ENCODE peak calls at places on chromosomes 1 and 21, in five cellular contexts. One of them, this sample, is unnamed.

GRCh38 chr21:45990741-45991605 is 9.4 kb downstream of the COL6A1 start:
- DNase-seq in CD8-positive, alpha-beta T cell: peak
- DNase-seq in body of pancreas: no peak
- DNase-seq in fibroblast of pulmonary artery: no peak
- DNase-seq in pancreas: peak
- DNase-seq in this sample: no peak

GRCh38 chr1:26787706-26788514 is at the start of gene PIGV:
- DNase-seq in fibroblast of pulmonary artery: peak
- DNase-seq in pancreas: peak
- DNase-seq in CD8-positive, alpha-beta T cell: peak
- DNase-seq in body of pancreas: peak
- DNase-seq in this sample: no peak

GRCh38 chr1:4108741-4109625 is 208.9 kb upstream of the C1orf174 start:
- DNase-seq in fibroblast of pulmonary artery: no peak
- DNase-seq in body of pancreas: no peak
- DNase-seq in pancreas: no peak
- DNase-seq in CD8-positive, alpha-beta T cell: no peak
- DNase-seq in this sample: no peak

GRCh38 chr1:78691995-78692747 is 42.5 kb downstream of the IFI44 start:
- DNase-seq in fibroblast of pulmonary artery: no peak
- DNase-seq in body of pancreas: no peak
- DNase-seq in pancreas: no peak
- DNase-seq in CD8-positive, alpha-beta T cell: no peak
- DNase-seq in this sample: no peak

GRCh38 chr1:176559474-176560390 is 96.8 kb downstream of the PAPPA2 start:
- DNase-seq in fibroblast of pulmonary artery: peak
- DNase-seq in CD8-positive, alpha-beta T cell: no peak
- DNase-seq in body of pancreas: peak
- DNase-seq in pancreas: peak
- DNase-seq in this sample: peak

GRCh38 chr1:46529031-46529630 is 22.3 kb downstream of the KNCN start:
- DNase-seq in body of pancreas: no peak
- DNase-seq in fibroblast of pulmonary artery: no peak
- DNase-seq in CD8-positive, alpha-beta T cell: no peak
- DNase-seq in pancreas: no peak
- DNase-seq in this sample: no peak

GRCh38 chr1:7589774-7590425 is 181.2 kb upstream of the VAMP3 start:
- DNase-seq in fibroblast of pulmonary artery: no peak
- DNase-seq in CD8-positive, alpha-beta T cell: no peak
- DNase-seq in body of pancreas: no peak
- DNase-seq in pancreas: no peak
- DNase-seq in this sample: no peak

GRCh38 chr1:183872406-183872805 is 67.5 kb downstream of the RGL1 start:
- DNase-seq in CD8-positive, alpha-beta T cell: no peak
- DNase-seq in body of pancreas: no peak
- DNase-seq in fibroblast of pulmonary artery: peak
- DNase-seq in pancreas: no peak
- DNase-seq in this sample: no peak

GRCh38 chr1:84583648-84584047 is 9.4 kb upstream of the CTBS start:
- DNase-seq in pancreas: no peak
- DNase-seq in body of pancreas: no peak
- DNase-seq in CD8-positive, alpha-beta T cell: no peak
- DNase-seq in fibroblast of pulmonary artery: peak
- DNase-seq in this sample: no peak

DNA sequence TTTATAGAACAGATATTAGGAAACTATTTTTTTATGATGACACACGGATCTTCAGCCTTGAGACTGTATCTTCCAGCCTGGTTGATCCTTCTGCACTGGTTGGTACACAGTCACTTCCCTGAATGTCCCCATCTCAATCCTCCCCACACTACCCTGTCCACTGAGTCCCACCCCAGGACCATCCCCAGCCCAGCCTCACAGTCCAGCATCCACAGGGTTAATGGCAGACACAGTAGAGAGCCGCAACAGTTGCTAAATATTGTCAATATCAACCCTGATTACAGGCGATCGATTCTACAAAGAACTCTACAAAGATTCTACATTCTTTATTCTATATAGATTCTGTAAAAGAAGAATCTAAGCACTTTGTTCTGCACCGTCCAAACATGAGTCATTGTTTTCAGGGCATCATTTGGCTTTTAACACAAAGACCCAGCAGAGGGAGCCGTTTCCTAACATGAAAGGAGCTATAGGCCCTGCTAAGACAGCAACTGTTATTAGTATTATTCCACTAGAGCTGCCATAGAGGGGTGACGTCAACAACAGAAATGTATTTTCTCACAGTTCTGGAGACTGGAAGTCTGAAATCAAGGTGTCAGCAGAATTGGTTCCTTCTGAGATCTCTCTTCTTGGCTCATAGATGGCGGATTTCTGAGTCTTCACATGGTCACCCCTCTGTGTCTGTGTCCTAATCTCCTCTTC is 30.1 kb upstream of the IFNAR2 start:
- DNase-seq in body of pancreas: peak
- DNase-seq in CD8-positive, alpha-beta T cell: peak
- DNase-seq in pancreas: peak
- DNase-seq in fibroblast of pulmonary artery: peak
- DNase-seq in this sample: peak
- TF ChIP-seq CTCF in body of pancreas: peak
- TF ChIP-seq CTCF in CD8-positive, alpha-beta T cell: peak
- TF ChIP-seq CTCF in pancreas: peak
- TF ChIP-seq CTCF in fibroblast of pulmonary artery: peak
- TF ChIP-seq CTCF in this sample: peak

GRCh38 chr1:179588425-179589024 is 3.1 kb upstream of the TDRD5 start:
- DNase-seq in body of pancreas: no peak
- DNase-seq in pancreas: no peak
- DNase-seq in fibroblast of pulmonary artery: no peak
- DNase-seq in CD8-positive, alpha-beta T cell: no peak
- DNase-seq in this sample: no peak

GRCh38 chr1:179589524-179589923 is 2.1 kb upstream of the TDRD5 start:
- DNase-seq in body of pancreas: no peak
- DNase-seq in pancreas: no peak
- DNase-seq in CD8-positive, alpha-beta T cell: no peak
- DNase-seq in fibroblast of pulmonary artery: no peak
- DNase-seq in this sample: no peak

GRCh38 chr1:179591253-179591591 is 410 bp upstream of the TDRD5 start:
- DNase-seq in pancreas: no peak
- DNase-seq in CD8-positive, alpha-beta T cell: no peak
- DNase-seq in body of pancreas: no peak
- DNase-seq in fibroblast of pulmonary artery: no peak
- DNase-seq in this sample: no peak

GRCh38 chr1:179590671-179591070 is 961 bp upstream of the TDRD5 start:
- DNase-seq in CD8-positive, alpha-beta T cell: no peak
- DNase-seq in pancreas: no peak
- DNase-seq in body of pancreas: no peak
- DNase-seq in fibroblast of pulmonary artery: no peak
- DNase-seq in this sample: no peak

GRCh38 chr1:179591592-179592580 is at the start of gene TDRD5:
- DNase-seq in pancreas: peak
- DNase-seq in body of pancreas: peak
- DNase-seq in CD8-positive, alpha-beta T cell: no peak
- DNase-seq in fibroblast of pulmonary artery: no peak
- DNase-seq in this sample: peak
- H3K4me3 ChIP-seq in pancreas: peak
- H3K4me3 ChIP-seq in body of pancreas: no peak
- H3K4me3 ChIP-seq in CD8-positive, alpha-beta T cell: no peak
- H3K4me3 ChIP-seq in fibroblast of pulmonary artery: no peak
- H3K4me3 ChIP-seq in this sample: peak

GRCh38 chr21:32096411-32096810 is 182.4 kb downstream of the MIS18A start:
- DNase-seq in fibroblast of pulmonary artery: no peak
- DNase-seq in pancreas: no peak
- DNase-seq in CD8-positive, alpha-beta T cell: no peak
- DNase-seq in body of pancreas: no peak
- DNase-seq in this sample: no peak
- TF ChIP-seq CTCF in fibroblast of pulmonary artery: peak
- TF ChIP-seq CTCF in pancreas: no peak
- TF ChIP-seq CTCF in CD8-positive, alpha-beta T cell: no peak
- TF ChIP-seq CTCF in body of pancreas: no peak
- TF ChIP-seq CTCF in this sample: peak

DNA sequence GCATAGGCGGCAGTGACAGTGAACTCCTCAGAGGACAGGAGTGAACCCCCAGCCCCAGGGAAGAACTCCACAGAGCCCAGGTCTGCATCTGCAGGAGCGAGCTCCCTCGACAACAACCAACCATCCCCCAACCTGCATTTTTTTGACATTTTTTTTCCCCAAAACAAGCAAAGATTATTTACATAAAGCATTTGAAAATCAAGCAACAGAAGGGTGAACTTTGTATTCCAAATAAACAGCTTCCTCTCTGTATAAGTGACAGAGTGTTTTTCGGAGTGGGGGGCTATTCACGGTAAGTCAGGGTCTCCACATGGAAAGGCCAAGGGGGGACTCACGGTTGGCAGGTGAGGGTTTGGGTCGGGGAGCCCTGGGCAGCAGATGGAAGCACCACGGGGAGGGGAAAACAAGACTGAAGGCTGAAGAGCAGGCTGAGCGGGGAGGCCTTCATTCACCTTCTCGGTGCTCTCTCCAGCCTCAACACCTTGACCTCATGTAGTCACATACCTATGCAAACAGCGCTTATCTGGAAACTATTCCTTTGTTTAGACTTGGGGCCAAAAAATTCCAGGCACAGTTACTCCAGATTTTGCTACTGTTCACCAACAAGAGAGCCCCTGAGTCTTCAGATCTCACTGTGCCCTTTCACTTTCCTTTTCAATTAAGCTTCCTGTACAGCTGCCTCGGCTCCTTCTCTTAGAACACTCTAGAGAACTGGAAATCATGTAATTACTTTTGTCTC is 27.6 kb downstream of the C2CD2 start:
- DNase-seq in CD8-positive, alpha-beta T cell: peak
- DNase-seq in pancreas: peak
- DNase-seq in fibroblast of pulmonary artery: peak
- DNase-seq in body of pancreas: peak
- DNase-seq in this sample: no peak
- H3K4me3 ChIP-seq in CD8-positive, alpha-beta T cell: peak
- H3K4me3 ChIP-seq in pancreas: peak
- H3K4me3 ChIP-seq in fibroblast of pulmonary artery: peak
- H3K4me3 ChIP-seq in body of pancreas: no peak
- H3K4me3 ChIP-seq in this sample: no peak

GRCh38 chr1:89632213-89633102 is 462 bp upstream of the LRRC8C start:
- DNase-seq in CD8-positive, alpha-beta T cell: peak
- DNase-seq in body of pancreas: peak
- DNase-seq in pancreas: peak
- DNase-seq in fibroblast of pulmonary artery: peak
- DNase-seq in this sample: no peak
- TF ChIP-seq CTCF in CD8-positive, alpha-beta T cell: peak
- TF ChIP-seq CTCF in body of pancreas: peak
- TF ChIP-seq CTCF in pancreas: no peak
- TF ChIP-seq CTCF in fibroblast of pulmonary artery: no peak
- TF ChIP-seq CTCF in this sample: peak

This sample was measured in retinal pigment epithelial cell.